ENCODE peak calls at places on chromosomes 16 and 17, in ten cellular contexts. J is H1, F is suprapubic skin, T is stomach, Q is transverse colon, B is sigmoid colon, Z is A549, L is ovary, X is SK-N-SH, M is upper lobe of left lung. C is an unnamed sample.

GRCh38 chr16:89398924-89399323 is 91.4 kb downstream of the ANKRD11 start:
- DNase-seq in J (no peak), F (no peak), T (no peak), Q (no peak), B (no peak), Z (no peak), L (no peak), X (no peak), M (no peak), C (no peak)

GRCh38 chr17:71922439-71922838 is 198.4 kb upstream of the SOX9 start:
- DNase-seq in J (no peak), F (no peak), T (no peak), Q (no peak), B (no peak), Z (no peak), L (no peak), X (no peak), M (no peak), C (no peak)

GRCh38 chr17:44221072-44221861 is 1.8 kb upstream of the UBTF start:
- DNase-seq in J (peak), F (peak), T (peak), Q (peak), B (peak), Z (peak), L (peak), X (peak), M (peak), C (peak)

GRCh38 chr16:86570542-86571196 is 4.0 kb downstream of the FOXC2 start:
- DNase-seq in J (no peak), F (peak), T (no peak), Q (no peak), B (no peak), Z (no peak), L (no peak), X (no peak), M (no peak), C (no peak)

GRCh38 chr17:32496348-32497078 is 9.7 kb downstream of the CDK5R1 start:
- DNase-seq in J (no peak), F (no peak), T (no peak), Q (no peak), B (peak), Z (no peak), L (no peak), X (no peak), M (peak), C (no peak)

GRCh38 chr17:48484850-48485249 is 46.0 kb downstream of the HOXB1 start:
- DNase-seq in J (no peak), F (no peak), T (no peak), Q (no peak), B (no peak), Z (peak), L (no peak), X (no peak), M (no peak), C (no peak)

GRCh38 chr16:72236866-72237265 is 64.9 kb upstream of the PMFBP1 start:
- DNase-seq in J (no peak), F (no peak), T (no peak), Q (no peak), B (no peak), Z (no peak), L (no peak), X (no peak), M (no peak), C (no peak)

GRCh38 chr17:60442271-60443201 is 20.2 kb downstream of the CHCT1 start:
- DNase-seq in J (no peak), F (no peak), T (no peak), Q (no peak), B (no peak), Z (no peak), L (no peak), X (peak), M (no peak), C (no peak)

GRCh38 chr16:61681673-61682072 is 354.6 kb downstream of the CDH8 start:
- DNase-seq in J (no peak), F (no peak), T (no peak), Q (no peak), B (no peak), Z (no peak), L (no peak), X (no peak), M (no peak), C (no peak)

GRCh38 chr17:1989135-1989534 is 36.0 kb downstream of the RTN4RL1 start:
- DNase-seq in J (no peak), F (peak), T (no peak), Q (no peak), B (peak), Z (peak), L (no peak), X (no peak), M (no peak), C (peak)

GRCh38 chr17:14143678-14144077 is 74.4 kb downstream of the COX10 start:
- DNase-seq in J (no peak), F (no peak), T (peak), Q (peak), B (no peak), Z (no peak), L (no peak), X (no peak), M (no peak), C (no peak)

GRCh38 chr17:57548421-57549385 is 196.4 kb downstream of the CCDC182 start:
- DNase-seq in J (no peak), F (no peak), T (no peak), Q (no peak), B (no peak), Z (no peak), L (no peak), X (no peak), M (peak), C (no peak)

GRCh38 chr17:36069131-36069530 is 5.1 kb downstream of the CCL18 start:
- DNase-seq in J (no peak), F (no peak), T (no peak), Q (no peak), B (no peak), Z (no peak), L (no peak), X (no peak), M (no peak), C (no peak)

GRCh38 chr17:43562679-43563146 is 16.6 kb upstream of the ETV4 start:
- DNase-seq in J (no peak), F (no peak), T (no peak), Q (no peak), B (peak), Z (no peak), L (peak), X (no peak), M (no peak), C (no peak)

GRCh38 chr17:40550608-40551007 is 14.7 kb downstream of the CCR7 start:
- DNase-seq in J (no peak), F (peak), T (peak), Q (peak), B (peak), Z (peak), L (peak), X (no peak), M (no peak), C (no peak)

GRCh38 chr17:64212122-64212521 is 50.9 kb downstream of the TEX2 start:
- DNase-seq in J (no peak), F (no peak), T (no peak), Q (no peak), B (no peak), Z (no peak), L (no peak), X (no peak), M (no peak), C (no peak)

GRCh38 chr16:67987460-67988160 is 7.3 kb upstream of the DPEP3 start:
- DNase-seq in J (no peak), F (no peak), T (no peak), Q (no peak), B (no peak), Z (no peak), L (no peak), X (no peak), M (no peak), C (no peak)

GRCh38 chr16:22233050-22233405 is 26.9 kb downstream of the EEF2K start:
- DNase-seq in J (no peak), F (no peak), T (no peak), Q (no peak), B (no peak), Z (no peak), L (no peak), X (no peak), M (no peak), C (no peak)

GRCh38 chr16:89918453-89919347 is at the start of gene MC1R:
- DNase-seq in J (peak), F (peak), T (no peak), Q (no peak), B (no peak), Z (peak), L (no peak), X (peak), M (peak), C (no peak)

GRCh38 chr16:375927-376816 is 5.6 kb downstream of the PGAP6 start:
- DNase-seq in J (no peak), F (no peak), T (no peak), Q (no peak), B (no peak), Z (no peak), L (no peak), X (no peak), M (peak), C (no peak)

GRCh38 chr16:30665155-30665829 is 7.1 kb downstream of the FBRS start:
- DNase-seq in J (no peak), F (no peak), T (no peak), Q (no peak), B (no peak), Z (no peak), L (peak), X (no peak), M (no peak), C (no peak)

GRCh38 chr16:68718596-68718995 is 18.5 kb upstream of the CDH1 start:
- DNase-seq in J (no peak), F (no peak), T (no peak), Q (no peak), B (no peak), Z (no peak), L (no peak), X (no peak), M (no peak), C (no peak)

GRCh38 chr17:48644910-48645557 is 18.9 kb upstream of the HOXB9 start:
- DNase-seq in J (no peak), F (no peak), T (no peak), Q (no peak), B (no peak), Z (no peak), L (no peak), X (peak), M (no peak), C (no peak)

GRCh38 chr16:24281466-24281865 is 25.3 kb downstream of the CACNG3 start:
- DNase-seq in J (no peak), F (no peak), T (no peak), Q (no peak), B (no peak), Z (no peak), L (no peak), X (no peak), M (no peak), C (no peak)

GRCh38 chr17:67608691-67609090 is 109.0 kb upstream of the NOL11 start:
- DNase-seq in J (no peak), F (no peak), T (no peak), Q (no peak), B (no peak), Z (no peak), L (no peak), X (no peak), M (no peak), C (no peak)

GRCh38 chr16:65889533-65889966 is 476.9 kb upstream of the CDH5 start:
- DNase-seq in J (no peak), F (no peak), T (no peak), Q (no peak), B (no peak), Z (no peak), L (no peak), X (no peak), M (no peak), C (no peak)

GRCh38 chr16:31206776-31207175 is 4.2 kb upstream of the PYCARD start:
- DNase-seq in J (no peak), F (no peak), T (no peak), Q (no peak), B (no peak), Z (no peak), L (no peak), X (no peak), M (no peak), C (no peak)

GRCh38 chr17:491086-492014 is 138.7 kb upstream of the RPH3AL start:
- DNase-seq in J (peak), F (peak), T (peak), Q (peak), B (peak), Z (peak), L (peak), X (peak), M (peak), C (no peak)

GRCh38 chr16:88697831-88698693 is 8.1 kb downstream of the RNF166 start:
- DNase-seq in J (no peak), F (no peak), T (no peak), Q (no peak), B (no peak), Z (no peak), L (no peak), X (no peak), M (peak), C (no peak)

GRCh38 chr16:11980167-11980844 is 3.8 kb downstream of the SNX29 start:
- DNase-seq in J (no peak), F (no peak), T (no peak), Q (no peak), B (no peak), Z (no peak), L (no peak), X (no peak), M (no peak), C (no peak)

GRCh38 chr16:11973065-11973464 is 3.5 kb upstream of the SNX29 start:
- DNase-seq in J (no peak), F (no peak), T (no peak), Q (no peak), B (no peak), Z (no peak), L (no peak), X (no peak), M (no peak), C (no peak)

GRCh38 chr16:11978080-11978479 is 1.5 kb downstream of the SNX29 start:
- DNase-seq in J (no peak), F (no peak), T (no peak), Q (no peak), B (no peak), Z (no peak), L (no peak), X (no peak), M (no peak), C (no peak)

GRCh38 chr16:11976850-11977205 is 294 bp downstream of the SNX29 start:
- DNase-seq in J (no peak), F (no peak), T (no peak), Q (no peak), B (no peak), Z (no peak), L (no peak), X (no peak), M (no peak), C (no peak)

GRCh38 chr16:11977206-11978041 is 890 bp downstream of the SNX29 start:
- DNase-seq in J (peak), F (peak), T (no peak), Q (peak), B (peak), Z (peak), L (peak), X (peak), M (no peak), C (peak)
- TF ChIP-seq EP300 in J (no peak), F (no peak), T (no peak), Q (no peak), B (no peak), Z (no peak), L (no peak), X (no peak), M (no peak), C (peak)

GRCh38 chr16:1823821-1824220 is 2.8 kb downstream of the HAGH start:
- DNase-seq in J (peak), F (no peak), T (peak), Q (no peak), B (no peak), Z (peak), L (no peak), X (no peak), M (no peak), C (no peak)
- TF ChIP-seq EP300 in J (no peak), F (no peak), T (no peak), Q (no peak), B (no peak), Z (no peak), L (no peak), X (no peak), M (no peak), C (no peak)

DNA sequence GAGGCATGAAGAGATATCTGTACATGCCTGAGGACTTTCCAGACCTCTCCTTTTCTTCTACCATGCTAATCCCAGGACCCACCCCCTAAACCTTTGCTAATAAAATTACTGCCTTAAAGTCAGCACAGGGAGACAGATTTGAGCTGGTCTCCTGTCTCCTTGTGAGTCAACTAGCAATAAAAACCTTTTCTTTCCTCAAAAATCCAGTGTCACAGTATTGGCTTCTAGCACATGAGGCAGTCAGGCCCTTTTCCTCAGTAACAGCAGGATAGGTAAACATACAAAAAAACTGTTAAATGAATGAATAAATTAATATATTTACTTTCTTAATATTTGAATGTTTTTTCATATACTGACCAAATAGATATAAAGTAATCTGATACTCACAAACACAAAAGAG is 41.3 kb downstream of the ABCA10 start:
- DNase-seq in J (no peak), F (no peak), T (no peak), Q (no peak), B (no peak), Z (no peak), L (no peak), X (no peak), M (no peak), C (no peak)
- TF ChIP-seq EP300 in J (no peak), F (no peak), T (no peak), Q (no peak), B (no peak), Z (no peak), L (no peak), X (no peak), M (no peak), C (no peak)

GRCh38 chr17:21263351-21263750 is 10.1 kb upstream of the NATD1 start:
- DNase-seq in J (no peak), F (no peak), T (no peak), Q (no peak), B (no peak), Z (no peak), L (no peak), X (no peak), M (no peak), C (no peak)
- TF ChIP-seq EP300 in J (no peak), F (no peak), T (no peak), Q (no peak), B (no peak), Z (no peak), L (no peak), X (no peak), M (no peak), C (no peak)

GRCh38 chr17:76920364-76921139 is 52.3 kb downstream of the MGAT5B start:
- DNase-seq in J (no peak), F (no peak), T (no peak), Q (no peak), B (no peak), Z (no peak), L (no peak), X (no peak), M (no peak), C (no peak)
- TF ChIP-seq EP300 in J (no peak), F (no peak), T (no peak), Q (no peak), B (no peak), Z (no peak), L (no peak), X (no peak), M (no peak), C (no peak)

DNA sequence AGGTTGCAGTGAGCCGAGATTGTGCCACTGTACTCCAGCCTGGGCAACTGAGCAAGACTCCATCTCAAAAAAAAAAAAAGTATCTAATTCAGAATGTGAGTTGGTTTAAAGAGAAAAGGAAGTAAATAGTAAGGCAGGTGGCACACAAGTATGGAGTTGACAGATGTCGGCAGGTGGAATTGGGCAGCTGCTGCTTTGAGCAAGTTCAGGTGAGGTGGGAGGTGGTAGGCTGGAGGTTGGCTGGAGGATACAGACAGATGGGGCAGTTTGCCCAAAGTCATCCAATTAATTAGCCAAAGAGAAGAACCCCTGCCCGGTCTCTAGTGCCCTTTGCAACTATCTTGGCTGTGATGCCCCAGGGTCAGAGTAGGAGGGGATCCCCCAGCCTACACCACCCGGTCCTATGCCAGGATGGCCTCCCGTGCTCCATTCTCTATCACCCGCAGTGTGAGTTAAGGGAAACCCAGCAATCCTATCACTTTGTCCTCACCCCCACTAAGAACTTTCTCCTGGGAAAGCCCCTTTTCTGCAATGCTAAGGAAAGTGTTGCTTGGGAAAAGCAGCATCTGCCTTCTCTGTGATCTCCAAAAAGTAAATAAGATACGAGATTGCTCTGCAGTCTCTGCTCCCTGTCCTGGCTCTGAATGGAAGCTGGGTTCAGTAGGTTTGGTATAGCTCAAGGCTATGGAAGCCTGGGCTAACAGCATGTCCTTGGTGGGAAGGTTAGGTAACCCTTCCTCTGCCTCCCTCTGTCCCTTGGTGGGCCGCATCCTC is 32.2 kb downstream of the SLC12A3 start:
- DNase-seq in J (no peak), F (no peak), T (no peak), Q (no peak), B (no peak), Z (no peak), L (no peak), X (no peak), M (no peak), C (no peak)
- TF ChIP-seq EP300 in J (no peak), F (no peak), T (no peak), Q (no peak), B (no peak), Z (no peak), L (no peak), X (no peak), M (no peak), C (no peak)

DNA sequence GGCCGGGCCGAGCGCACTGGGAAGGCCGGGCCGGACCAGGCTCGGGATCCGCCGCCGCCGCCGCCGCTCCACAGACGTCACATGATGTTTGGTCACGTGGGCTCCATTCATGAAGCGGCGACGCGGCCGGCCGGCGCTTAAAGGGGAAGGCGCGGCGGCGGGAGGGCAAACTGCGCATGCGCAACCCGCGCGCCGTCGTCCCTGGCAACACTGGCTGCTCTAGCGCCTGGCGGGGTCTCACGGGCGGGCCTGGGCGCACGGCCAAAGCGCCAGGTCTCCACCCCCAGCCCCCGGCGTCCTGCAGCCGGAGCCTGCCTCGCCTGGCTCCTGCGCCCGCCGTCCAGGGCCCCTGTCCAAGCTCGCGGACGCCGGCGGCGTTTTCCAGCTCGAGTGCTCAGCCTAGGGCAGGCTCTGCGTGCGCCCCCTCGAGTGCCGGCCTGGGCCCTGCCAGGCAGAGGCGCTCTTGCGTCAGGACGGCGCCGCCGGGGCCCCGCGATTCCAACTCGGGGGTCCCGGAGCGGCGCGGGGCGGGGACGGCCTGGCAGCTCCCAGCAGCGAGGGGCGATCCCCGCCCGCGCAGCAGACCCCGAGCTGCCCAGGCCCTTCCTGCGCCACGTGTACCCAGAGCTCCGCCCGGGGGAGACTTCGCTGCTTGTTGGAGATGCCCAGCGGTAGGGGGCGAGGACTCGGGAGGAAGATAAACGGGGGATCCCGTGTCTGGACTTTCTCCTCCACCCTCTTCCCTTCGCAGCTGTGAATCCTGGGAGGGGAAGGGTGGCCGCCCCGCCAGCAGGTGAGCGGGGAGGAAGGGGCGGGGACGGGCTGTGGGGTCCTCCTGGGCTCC is at the start of gene MAFG:
- DNase-seq in J (peak), F (peak), T (peak), Q (peak), B (peak), Z (peak), L (peak), X (peak), M (peak), C (peak)
- TF ChIP-seq EP300 in J (peak), F (no peak), T (no peak), Q (no peak), B (no peak), Z (no peak), L (no peak), X (peak), M (no peak), C (peak)

GRCh38 chr17:79993390-79994221 is 42.1 kb downstream of the TBC1D16 start:
- DNase-seq in J (no peak), F (peak), T (peak), Q (peak), B (peak), Z (peak), L (peak), X (no peak), M (peak), C (peak)
- TF ChIP-seq EP300 in J (no peak), F (no peak), T (no peak), Q (no peak), B (no peak), Z (peak), L (no peak), X (no peak), M (no peak), C (peak)